ENCODE peak calls at places on chromosomes 4 and X, in eight cellular contexts. C, O, B, X, D, L, H and P are unnamed samples.

GRCh38 chr4:62415256-62415655 is 1215.1 kb downstream of the ADGRL3 start:
- DNase-seq in O (no peak), D (no peak), L (no peak), C (no peak), H (no peak), B (no peak), X (no peak), P (peak)

GRCh38 chrX:115259238-115259875 is 25.5 kb upstream of the LRCH2 start:
- DNase-seq in B (no peak), C (no peak), H (no peak), L (peak), D (no peak), X (no peak), O (peak), P (no peak)

GRCh38 chrX:15564981-15565579 is 35.7 kb downstream of the ACE2 start:
- DNase-seq in X (peak), B (peak), D (peak), H (peak), C (peak), O (peak), L (peak), P (peak)

GRCh38 chr4:66284991-66285451 is 614.7 kb upstream of the EPHA5 start:
- DNase-seq in X (no peak), B (no peak), C (no peak), D (no peak), O (no peak), L (no peak), H (no peak), P (no peak)

GRCh38 chr4:145388043-145388442 is 93.6 kb upstream of the SMAD1 start:
- DNase-seq in X (no peak), H (no peak), D (peak), C (peak), B (no peak), L (no peak), O (no peak), P (peak)

GRCh38 chrX:75107863-75108509 is 48.1 kb downstream of the ABCB7 start:
- DNase-seq in C (no peak), D (no peak), H (no peak), X (peak), L (no peak), O (no peak), B (no peak), P (no peak)

GRCh38 chr4:56619160-56619559 is 61.9 kb downstream of the HOPX start:
- DNase-seq in H (peak), D (no peak), L (no peak), C (peak), O (no peak), B (no peak), X (peak), P (peak)

GRCh38 chr4:110270492-110271197 is 72.2 kb upstream of the ELOVL6 start:
- DNase-seq in B (no peak), L (peak), O (no peak), C (no peak), X (no peak), H (no peak), D (no peak), P (peak)

GRCh38 chr4:180449395-180449956 is 1793.7 kb upstream of the TENM3 start:
- DNase-seq in L (no peak), H (peak), B (peak), C (peak), O (peak), D (peak), X (peak), P (peak)

GRCh38 chrX:7711167-7711566 is 131.8 kb upstream of the VCX start:
- DNase-seq in C (peak), L (peak), X (no peak), B (no peak), O (no peak), D (no peak), H (no peak), P (no peak)
- TF ChIP-seq EZH2phosphoT487 in C (no peak), L (no peak), X (no peak), B (no peak), O (no peak), D (no peak), H (no peak), P (no peak)

GRCh38 chr4:48686369-48686768 is 93.7 kb downstream of the FRYL start:
- DNase-seq in C (no peak), X (no peak), H (peak), O (no peak), B (no peak), L (no peak), D (no peak), P (no peak)

GRCh38 chr4:48683784-48684666 is 96.1 kb downstream of the FRYL start:
- DNase-seq in H (no peak), D (peak), B (no peak), L (no peak), C (peak), O (no peak), X (no peak), P (no peak)

GRCh38 chr4:48692023-48692422 is 88.1 kb downstream of the FRYL start:
- DNase-seq in B (no peak), X (no peak), D (no peak), H (no peak), C (no peak), O (no peak), L (no peak), P (no peak)

GRCh38 chr4:48688953-48689352 is 91.1 kb downstream of the FRYL start:
- DNase-seq in H (no peak), D (no peak), L (no peak), X (no peak), B (no peak), C (no peak), O (no peak), P (no peak)

DNA sequence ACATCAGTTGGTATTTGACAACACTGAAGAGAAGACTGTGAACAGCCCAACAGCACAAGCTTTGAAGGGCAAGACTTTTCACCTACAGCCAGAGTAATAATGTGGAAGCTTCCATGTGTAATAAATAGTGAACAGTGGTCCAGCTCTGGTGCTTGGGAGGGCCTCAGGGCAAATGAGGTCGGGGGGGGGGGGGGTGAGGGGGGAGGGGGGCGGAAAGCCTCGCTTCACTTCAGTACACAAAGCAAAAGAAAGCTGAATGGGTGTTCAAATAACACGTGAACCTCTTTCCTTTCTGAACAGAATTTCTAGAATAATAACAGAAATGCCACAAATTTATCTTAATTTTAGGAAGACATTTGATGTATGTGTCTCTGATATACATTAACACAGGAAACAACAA is 92.8 kb downstream of the FRYL start:
- DNase-seq in L (no peak), B (no peak), D (no peak), X (no peak), C (no peak), H (peak), O (no peak), P (no peak)
- TF ChIP-seq EZH2phosphoT487 in L (no peak), B (no peak), D (no peak), X (no peak), C (no peak), H (no peak), O (no peak), P (no peak)

GRCh38 chr4:19227701-19228100 is 1024.0 kb upstream of the SLIT2 start:
- DNase-seq in O (no peak), B (no peak), H (no peak), X (no peak), L (peak), C (no peak), D (no peak), P (peak)
- TF ChIP-seq EZH2phosphoT487 in O (no peak), B (no peak), H (no peak), X (no peak), L (no peak), C (no peak), D (no peak), P (no peak)

GRCh38 chr4:81508786-81509574 is 37.3 kb upstream of the RASGEF1B start:
- DNase-seq in L (no peak), B (no peak), C (no peak), H (no peak), D (no peak), X (no peak), O (no peak), P (no peak)

GRCh38 chr4:81504685-81505598 is 33.2 kb upstream of the RASGEF1B start:
- DNase-seq in D (peak), H (no peak), X (no peak), B (no peak), L (peak), C (peak), O (no peak), P (no peak)

GRCh38 chr4:81507530-81507929 is 35.8 kb upstream of the RASGEF1B start:
- DNase-seq in X (no peak), C (no peak), D (no peak), L (no peak), O (no peak), H (no peak), B (no peak), P (no peak)

GRCh38 chr4:81509822-81510221 is 38.1 kb upstream of the RASGEF1B start:
- DNase-seq in H (no peak), O (no peak), D (no peak), B (no peak), L (no peak), C (peak), X (no peak), P (no peak)

GRCh38 chr4:81506731-81507130 is 35.0 kb upstream of the RASGEF1B start:
- DNase-seq in B (no peak), H (no peak), C (no peak), X (no peak), D (no peak), O (no peak), L (no peak), P (no peak)
- TF ChIP-seq EZH2phosphoT487 in B (no peak), H (no peak), C (no peak), X (no peak), D (no peak), O (no peak), L (no peak), P (no peak)

DNA sequence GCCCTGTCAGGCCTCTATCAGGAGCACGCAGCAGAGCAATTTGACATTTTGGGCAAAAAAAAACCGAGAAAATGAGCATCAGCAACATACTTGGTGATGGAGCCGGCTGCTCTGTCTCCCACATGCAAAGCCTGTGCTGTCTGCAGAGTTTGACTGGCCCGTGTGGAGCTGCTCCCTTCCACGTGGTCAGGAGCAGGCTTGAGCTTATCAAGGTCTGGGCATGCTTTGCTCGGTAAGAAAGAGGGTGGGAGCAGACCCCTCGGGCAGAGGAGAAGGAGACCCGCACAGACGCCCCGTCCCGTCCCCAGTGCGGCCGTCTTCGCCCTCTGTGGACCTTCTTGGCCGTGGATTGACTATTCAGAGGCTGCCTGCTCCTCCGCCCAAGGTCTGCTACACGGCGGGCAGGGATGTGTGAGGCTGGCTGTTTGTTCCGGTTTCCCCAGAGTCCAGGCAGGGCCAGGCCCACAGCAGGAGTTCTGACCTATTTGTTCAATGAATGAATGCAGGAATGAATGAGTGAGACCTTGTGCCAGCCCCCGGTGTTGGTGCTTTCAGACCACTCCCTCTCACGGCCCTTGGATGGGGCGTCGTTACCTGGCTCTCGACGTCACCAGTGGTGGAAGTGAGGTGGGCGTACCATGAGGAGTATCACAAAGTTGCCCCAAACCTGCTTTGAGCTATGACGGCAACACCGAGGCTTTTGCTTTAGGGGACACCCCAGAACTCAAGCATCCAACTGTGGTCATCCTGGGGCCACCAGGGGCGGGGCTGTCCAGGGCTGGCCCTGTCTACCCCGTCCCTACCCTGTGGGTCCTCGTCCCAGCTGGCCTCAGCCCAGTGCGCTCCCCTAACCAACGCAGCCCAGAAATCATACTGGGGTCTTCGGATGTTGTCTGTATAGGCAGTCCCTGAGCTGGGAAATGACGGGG is 54.7 kb upstream of the ADRA2C start:
- DNase-seq in L (no peak), O (no peak), D (no peak), B (no peak), C (no peak), X (no peak), H (no peak), P (no peak)
- TF ChIP-seq EZH2phosphoT487 in L (no peak), O (no peak), D (no peak), B (no peak), C (no peak), X (no peak), H (no peak), P (no peak)

GRCh38 chr4:73660808-73661207 is 40.6 kb upstream of the RASSF6 start:
- DNase-seq in L (no peak), B (no peak), C (no peak), D (no peak), O (no peak), H (no peak), X (no peak), P (no peak)
- TF ChIP-seq EZH2phosphoT487 in L (no peak), B (no peak), C (no peak), D (no peak), O (no peak), H (no peak), X (no peak), P (no peak)

DNA sequence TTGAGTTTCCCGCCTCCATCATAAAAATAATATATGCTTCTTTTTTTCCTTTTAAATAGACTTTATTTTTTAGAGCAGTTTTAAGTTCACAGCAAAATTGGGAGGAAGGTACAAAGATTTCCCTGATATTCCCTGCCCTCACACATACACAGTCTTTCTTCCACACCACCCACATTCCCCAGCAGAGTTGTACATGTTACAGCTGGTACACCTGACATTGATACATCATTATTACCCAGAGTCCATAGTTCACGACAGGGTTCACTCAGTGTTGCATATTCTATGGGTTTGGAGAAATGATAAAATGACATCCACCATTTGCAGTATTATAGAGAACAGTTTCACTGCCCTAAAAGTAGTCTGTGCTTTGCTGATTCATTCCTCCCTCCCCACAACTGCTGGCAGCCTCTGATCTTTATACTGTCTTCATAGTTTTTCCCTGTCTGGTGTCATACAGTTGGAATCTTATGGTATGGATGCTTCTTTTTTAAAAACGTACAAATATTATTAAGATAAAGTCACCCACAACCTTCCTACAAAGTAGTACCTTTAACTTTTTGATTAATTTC is 15.1 kb downstream of the AGA start:
- DNase-seq in L (peak), C (no peak), B (no peak), O (peak), D (no peak), X (no peak), H (no peak), P (no peak)
- TF ChIP-seq EZH2phosphoT487 in L (no peak), C (no peak), B (no peak), O (no peak), D (no peak), X (no peak), H (no peak), P (no peak)

DNA sequence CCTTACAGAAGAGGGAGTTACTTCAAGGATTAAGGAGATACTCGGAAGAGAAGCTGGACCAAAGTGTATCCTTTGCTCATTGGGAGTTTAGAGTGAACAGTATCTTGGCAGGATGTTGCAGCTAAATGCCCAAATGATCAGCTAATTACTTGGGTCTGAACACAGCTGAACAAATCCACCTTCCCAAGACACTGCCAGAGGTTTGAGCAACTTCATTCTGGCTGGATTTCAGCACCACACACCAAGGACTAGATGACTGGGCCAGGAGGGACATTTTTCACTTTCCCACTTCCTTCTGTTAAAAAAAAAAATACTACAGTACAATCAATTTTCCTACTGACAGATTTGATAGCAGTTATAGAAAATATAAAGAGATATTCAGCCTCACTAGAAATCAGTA is 324.6 kb downstream of the MID1IP1 start:
- DNase-seq in L (no peak), H (no peak), X (no peak), C (no peak), O (no peak), D (no peak), B (no peak), P (no peak)
- TF ChIP-seq EZH2phosphoT487 in L (no peak), H (no peak), X (no peak), C (no peak), O (no peak), D (no peak), B (no peak), P (no peak)

DNA sequence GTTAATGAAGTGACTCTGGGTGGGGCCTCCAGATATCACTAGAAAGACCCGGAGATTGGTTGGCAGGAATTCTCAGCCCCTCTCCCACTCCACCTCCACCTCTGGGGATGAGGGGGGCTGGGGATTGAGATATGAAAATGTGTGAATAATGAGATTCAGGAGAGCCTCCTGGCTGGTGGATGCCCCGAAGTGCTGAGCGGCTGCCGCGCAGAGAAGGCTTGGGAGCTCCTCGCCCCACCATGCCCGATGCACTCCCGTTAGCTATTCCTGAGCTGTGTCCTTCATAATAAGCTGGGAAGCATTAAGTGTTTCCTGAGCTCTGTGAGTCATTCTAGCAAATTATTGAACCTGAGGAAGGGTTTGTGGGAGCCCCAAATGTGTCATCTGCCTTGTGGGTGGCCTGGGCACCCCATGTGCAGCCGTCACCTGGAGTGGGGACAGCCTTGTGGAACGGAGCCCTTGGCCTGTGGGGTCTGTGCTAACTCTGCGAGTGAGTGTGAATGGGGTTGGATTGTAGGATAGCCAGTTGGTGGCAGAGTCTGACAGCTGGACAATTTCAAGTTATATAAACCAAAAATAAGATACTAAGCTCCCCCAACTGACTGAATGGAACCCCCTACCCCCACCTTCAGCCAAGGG is 4.4 kb upstream of the MAEA start:
- DNase-seq in H (no peak), L (no peak), C (no peak), D (no peak), X (no peak), O (no peak), B (no peak), P (no peak)
- TF ChIP-seq EZH2phosphoT487 in H (no peak), L (no peak), C (no peak), D (no peak), X (no peak), O (no peak), B (no peak), P (no peak)